ENCODE peak calls at places on chromosome 14, in six cellular contexts. B is cardiac fibroblast, V is lower leg skin, L is fibroblast of the aortic adventitia, W is lower lobe of right lung, N is adrenal gland. T is an unnamed sample.

GRCh38 chr14:24943024-24943423 is 106.9 kb downstream of the STXBP6 start:
- DNase-seq in B (peak), V (peak), L (peak), W (no peak), N (no peak), T (no peak)

GRCh38 chr14:59026086-59026485 is 162.4 kb upstream of the DAAM1 start:
- DNase-seq in B (no peak), V (no peak), L (peak), W (no peak), N (no peak), T (no peak)

GRCh38 chr14:101719708-101720107 is 41.8 kb upstream of the PPP2R5C start:
- DNase-seq in B (no peak), V (no peak), L (no peak), W (no peak), N (no peak), T (no peak)

GRCh38 chr14:100203962-100204834 is 34.7 kb upstream of the YY1 start:
- DNase-seq in B (peak), V (no peak), L (peak), W (no peak), N (peak), T (peak)

GRCh38 chr14:79809849-79810612 is 401.3 kb downstream of the DIO2 start:
- DNase-seq in B (peak), V (no peak), L (no peak), W (no peak), N (no peak), T (no peak)

GRCh38 chr14:34211732-34212131 is 250.3 kb downstream of the SPTSSA start:
- DNase-seq in B (no peak), V (no peak), L (no peak), W (no peak), N (no peak), T (no peak)

GRCh38 chr14:91778217-91778616 is 46.3 kb upstream of the CATSPERB start:
- DNase-seq in B (no peak), V (no peak), L (no peak), W (no peak), N (no peak), T (no peak)

GRCh38 chr14:32763673-32764072 is 175.0 kb upstream of the NPAS3 start:
- DNase-seq in B (no peak), V (no peak), L (no peak), W (no peak), N (no peak), T (no peak)

GRCh38 chr14:22558221-22558913 is 30.7 kb downstream of the DAD1 start:
- DNase-seq in B (no peak), V (no peak), L (no peak), W (no peak), N (no peak), T (no peak)

GRCh38 chr14:64937821-64938193 is 4.7 kb downstream of the GPX2 start:
- DNase-seq in B (peak), V (no peak), L (peak), W (no peak), N (no peak), T (no peak)

GRCh38 chr14:64795921-64796320 is 83.8 kb downstream of the SPTB start:
- DNase-seq in B (no peak), V (no peak), L (no peak), W (no peak), N (no peak), T (no peak)

GRCh38 chr14:54654600-54654999 is 87.7 kb downstream of the SAMD4A start:
- DNase-seq in B (peak), V (no peak), L (no peak), W (no peak), N (no peak), T (no peak)

GRCh38 chr14:104082807-104083206 is 2.7 kb upstream of the ASPG start:
- DNase-seq in B (no peak), V (no peak), L (no peak), W (peak), N (peak), T (no peak)

GRCh38 chr14:93788557-93789365 is 476 bp upstream of the PRIMA1 start:
- DNase-seq in B (peak), V (no peak), L (no peak), W (no peak), N (no peak), T (no peak)

GRCh38 chr14:65751510-65751909 is 339.0 kb downstream of the FUT8 start:
- DNase-seq in B (no peak), V (no peak), L (no peak), W (no peak), N (no peak), T (no peak)

GRCh38 chr14:100012478-100012925 is 52.7 kb upstream of the EVL start:
- DNase-seq in B (peak), V (no peak), L (peak), W (no peak), N (no peak), T (no peak)

GRCh38 chr14:23101986-23102625 is 2.7 kb downstream of the CIROP start:
- DNase-seq in B (no peak), V (no peak), L (no peak), W (no peak), N (no peak), T (no peak)

GRCh38 chr14:22411398-22411797 is 177.6 kb downstream of the DAD1 start:
- DNase-seq in B (no peak), V (no peak), L (no peak), W (no peak), N (no peak), T (no peak)

GRCh38 chr14:101559250-101559623 is 2.1 kb upstream of the DIO3 start:
- DNase-seq in B (no peak), V (no peak), L (no peak), W (peak), N (no peak), T (no peak)

GRCh38 chr14:100140452-100141132 is 18.9 kb downstream of the DEGS2 start:
- DNase-seq in B (no peak), V (no peak), L (no peak), W (no peak), N (no peak), T (peak)

GRCh38 chr14:94713115-94713514 is 56.8 kb downstream of the GSC start:
- DNase-seq in B (no peak), V (no peak), L (no peak), W (no peak), N (no peak), T (no peak)

GRCh38 chr14:63308723-63309317 is 9.9 kb downstream of the GPHB5 start:
- DNase-seq in B (peak), V (no peak), L (peak), W (no peak), N (no peak), T (no peak)

GRCh38 chr14:21748869-21749303 is 75.3 kb upstream of the OR4E1 start:
- DNase-seq in B (peak), V (no peak), L (peak), W (no peak), N (no peak), T (no peak)

GRCh38 chr14:49512147-49512551 is 74.0 kb downstream of the RPS29 start:
- DNase-seq in B (peak), V (no peak), L (peak), W (no peak), N (no peak), T (peak)

GRCh38 chr14:98859301-98859700 is 412.7 kb downstream of the BCL11B start:
- DNase-seq in B (no peak), V (no peak), L (no peak), W (no peak), N (no peak), T (no peak)

GRCh38 chr14:38839743-38840375 is 263.2 kb downstream of the SEC23A start:
- DNase-seq in B (peak), V (no peak), L (no peak), W (no peak), N (no peak), T (no peak)

GRCh38 chr14:33026850-33027420 is 88.3 kb downstream of the NPAS3 start:
- DNase-seq in B (peak), V (no peak), L (peak), W (no peak), N (no peak), T (peak)

GRCh38 chr14:94115068-94115591 is 4.6 kb downstream of the IFI27 start:
- DNase-seq in B (no peak), V (no peak), L (peak), W (no peak), N (peak), T (no peak)

GRCh38 chr14:90060312-90060964 is 1.4 kb upstream of the KCNK13 start:
- DNase-seq in B (peak), V (no peak), L (peak), W (peak), N (no peak), T (no peak)
- TF ChIP-seq CTCF in B (peak), V (no peak), L (peak), W (peak), N (peak), T (peak)

DNA sequence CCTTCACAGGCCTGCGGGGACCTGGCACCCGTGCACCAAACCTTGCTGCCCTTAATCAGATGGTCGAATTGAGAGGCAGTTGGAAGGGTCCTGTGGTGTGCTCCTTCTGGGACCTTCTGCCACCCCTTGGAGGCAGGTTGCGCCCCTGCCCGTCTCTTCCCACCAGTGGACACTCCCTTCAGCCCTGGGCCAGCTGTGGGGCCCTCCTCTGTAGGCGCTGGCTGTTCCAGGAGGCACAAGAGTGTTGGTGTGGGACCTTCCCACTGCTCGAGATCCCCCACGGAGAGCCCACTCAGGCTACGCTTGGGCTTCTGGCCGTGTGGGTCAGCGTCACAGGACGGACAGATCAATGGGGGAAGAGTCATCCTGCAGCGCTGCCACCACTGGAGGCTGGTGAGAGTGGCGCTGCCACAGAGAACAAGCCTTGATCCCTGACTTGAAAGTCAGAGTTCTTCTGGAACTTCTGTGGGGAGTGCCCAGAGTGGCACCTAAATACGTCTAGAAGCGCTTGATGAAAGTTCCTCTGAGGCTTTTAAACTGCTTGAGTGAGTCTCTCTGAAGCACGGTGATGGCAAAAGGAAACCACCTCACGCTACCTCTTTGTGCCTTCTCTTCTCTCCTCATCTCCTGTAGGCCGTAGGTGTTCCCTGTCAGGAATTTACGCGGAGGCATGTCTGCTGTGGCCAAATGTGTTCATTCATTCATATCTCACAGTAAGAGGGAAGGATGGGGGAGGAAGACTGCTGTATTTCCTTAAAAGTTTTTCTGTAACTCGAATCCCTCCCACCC is 48.3 kb downstream of the TRAF3 start:
- DNase-seq in B (no peak), V (no peak), L (no peak), W (no peak), N (no peak), T (no peak)
- H3K4me3 ChIP-seq in B (no peak), V (no peak), L (no peak), W (no peak), N (no peak), T (no peak)

GRCh38 chr14:105492966-105493871 is 2.2 kb downstream of the TEDC1 start:
- DNase-seq in B (no peak), V (no peak), L (no peak), W (peak), N (no peak), T (no peak)
- TF ChIP-seq CTCF in B (no peak), V (no peak), L (no peak), W (no peak), N (no peak), T (no peak)

DNA sequence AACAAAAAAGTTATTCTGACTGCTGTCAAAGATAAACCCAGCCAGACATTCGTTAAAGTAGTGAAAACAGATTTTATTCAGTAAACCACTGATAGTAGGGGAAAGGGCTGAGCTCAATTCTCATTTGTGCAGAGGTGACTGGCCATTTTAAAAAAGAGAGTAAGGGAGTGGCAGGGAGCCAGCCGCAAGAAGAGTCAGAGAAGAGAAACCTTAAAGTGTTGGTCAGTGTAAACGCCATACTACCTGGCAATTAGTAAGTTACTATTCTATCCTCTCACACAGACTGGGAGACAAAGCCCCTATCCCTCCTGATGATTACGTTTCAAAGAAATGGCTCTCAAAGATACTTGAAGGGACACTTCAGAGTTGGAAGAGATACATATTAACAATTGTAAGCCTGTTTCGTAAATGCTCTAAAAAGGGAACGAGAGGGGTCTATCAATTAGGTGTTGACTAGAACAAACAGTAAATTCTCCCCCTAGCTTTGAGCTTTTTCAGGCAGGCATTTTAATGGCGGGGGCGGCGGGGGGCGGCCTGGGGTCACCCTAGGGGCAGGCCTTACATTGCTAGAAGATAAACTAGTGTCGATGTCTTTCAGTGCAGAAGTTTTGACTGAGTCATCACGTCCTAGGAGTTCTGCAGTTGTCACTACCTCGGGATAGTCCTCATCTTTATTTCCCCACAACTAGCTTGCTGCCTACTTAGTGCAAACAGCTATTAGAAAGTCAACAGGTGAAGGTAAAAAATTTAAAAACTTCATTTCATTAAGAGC is 1.8 kb downstream of the ATP6V1D start:
- DNase-seq in B (peak), V (no peak), L (no peak), W (no peak), N (peak), T (no peak)
- H3K4me3 ChIP-seq in B (no peak), V (no peak), L (peak), W (peak), N (no peak), T (no peak)

GRCh38 chr14:61875483-61875882 is 113.3 kb downstream of the SNAPC1 start:
- DNase-seq in B (no peak), V (no peak), L (no peak), W (no peak), N (no peak), T (no peak)
- TF ChIP-seq CTCF in B (no peak), V (no peak), L (no peak), W (no peak), N (no peak), T (no peak)

GRCh38 chr14:61420326-61420725 is 98.9 kb downstream of the PRKCH start:
- DNase-seq in B (peak), V (no peak), L (no peak), W (no peak), N (no peak), T (no peak)
- H3K4me3 ChIP-seq in B (no peak), V (no peak), L (no peak), W (no peak), N (no peak), T (no peak)

DNA sequence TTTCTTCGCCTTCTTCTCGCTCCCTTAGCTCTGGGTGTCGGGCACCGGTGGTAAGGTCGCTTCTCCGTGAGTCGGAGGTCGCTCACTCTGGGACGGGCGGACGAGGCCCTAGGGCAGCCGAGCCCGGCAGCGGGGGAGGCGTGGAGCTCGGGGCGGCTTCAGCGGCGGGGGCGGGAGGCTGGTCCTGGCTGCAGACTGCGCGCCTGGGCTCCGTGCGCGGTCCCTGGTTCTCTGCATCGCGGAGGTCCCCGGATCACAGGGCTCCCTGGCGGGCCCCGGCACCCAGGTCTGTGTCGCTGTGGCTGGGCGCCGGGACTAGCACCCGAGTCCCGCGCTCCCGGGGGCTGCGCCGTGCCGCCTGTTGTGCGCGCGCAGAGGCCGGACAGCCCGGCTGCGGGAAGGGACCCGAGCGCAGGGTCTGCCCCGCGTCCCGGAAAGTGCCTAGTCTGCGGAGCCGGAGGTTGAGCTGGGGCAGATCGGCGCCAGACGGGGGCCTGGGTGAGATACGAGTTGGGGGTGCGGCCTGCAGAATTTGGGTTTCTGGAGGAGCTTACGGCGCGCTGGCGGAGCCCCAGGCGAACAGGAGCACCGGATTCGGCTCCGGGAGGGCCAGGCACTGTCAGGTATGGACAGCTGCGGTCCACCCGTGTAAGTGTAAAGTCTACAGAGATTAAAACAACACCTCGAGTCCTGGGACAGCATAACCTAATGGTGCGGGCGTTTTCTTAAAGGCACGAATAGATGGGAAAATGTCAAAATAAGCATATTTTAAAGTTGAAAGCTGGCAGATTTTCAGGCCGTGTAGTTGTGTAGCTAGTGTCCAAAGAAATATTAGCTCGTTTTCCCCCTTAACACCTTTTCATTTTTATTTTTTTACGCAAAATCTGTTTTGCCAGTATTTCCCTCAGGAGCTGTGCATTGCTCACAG is 722 bp downstream of the FRMD6 start:
- DNase-seq in B (no peak), V (peak), L (peak), W (peak), N (peak), T (no peak)
- TF ChIP-seq CTCF in B (no peak), V (no peak), L (no peak), W (no peak), N (no peak), T (no peak)